ENCODE peak calls at places on chromosomes 1 and 21, in six cellular contexts. T, D, J, C, V and K are unnamed samples.

GRCh38 chr1:170063109-170063826 is 11.2 kb downstream of the KIFAP3 start:
- DNase-seq in T (peak; percentile 76), D (no peak), J (peak; percentile 16), C (no peak), V (peak; percentile 34), K (no peak)

GRCh38 chr1:48026275-48026674 is 29.1 kb upstream of the TRABD2B start:
- DNase-seq in T (peak; percentile 43), D (no peak), J (no peak), C (no peak), V (peak; percentile 16), K (no peak)

GRCh38 chr1:226128487-226129075 is 58.0 kb downstream of the ACBD3 start:
- DNase-seq in T (peak; percentile 64), D (no peak), J (peak; percentile 66), C (no peak), V (peak; percentile 69), K (peak; percentile 53)

GRCh38 chr1:28855969-28856368 is 44.0 kb downstream of the OPRD1 start:
- DNase-seq in T (no peak), D (no peak), J (no peak), C (no peak), V (no peak), K (no peak)

GRCh38 chr21:32578107-32578691 is 7.1 kb downstream of the TCP10L start:
- DNase-seq in T (peak; percentile 26), D (no peak), J (no peak), C (no peak), V (peak; percentile 7), K (no peak)

GRCh38 chr1:203512830-203513578 is 19.1 kb downstream of the OPTC start:
- DNase-seq in T (peak; percentile 98), D (no peak), J (peak; percentile 61), C (peak; percentile 86), V (peak; percentile 97), K (peak; percentile 58)

GRCh38 chr1:155202198-155202597 is 5.5 kb downstream of the THBS3 start:
- DNase-seq in T (no peak), D (no peak), J (no peak), C (no peak), V (no peak), K (no peak)

GRCh38 chr1:150847499-150848060 is 28.8 kb downstream of the ARNT start:
- DNase-seq in T (no peak), D (no peak), J (no peak), C (no peak), V (no peak), K (no peak)

GRCh38 chr1:225476538-225476988 is 48.7 kb upstream of the LBR start:
- DNase-seq in T (no peak), D (no peak), J (no peak), C (no peak), V (peak; percentile 24), K (peak; percentile 57)

GRCh38 chr1:171654705-171655214 is 2.3 kb upstream of the MYOC start:
- DNase-seq in T (no peak), D (no peak), J (no peak), C (peak; percentile 40), V (no peak), K (no peak)

GRCh38 chr1:155184835-155185782 is 11.5 kb downstream of the TRIM46 start:
- DNase-seq in T (no peak), D (no peak), J (no peak), C (no peak), V (no peak), K (no peak)

GRCh38 chr1:5466487-5466886 is 525.7 kb downstream of the NPHP4 start:
- DNase-seq in T (no peak), D (no peak), J (no peak), C (no peak), V (no peak), K (no peak)

GRCh38 chr1:33903210-33903589 is 39.3 kb downstream of the HMGB4 start:
- DNase-seq in T (no peak), D (no peak), J (no peak), C (no peak), V (peak; percentile 69), K (no peak)

GRCh38 chr1:91795601-91796389 is 90.2 kb downstream of the TGFBR3 start:
- DNase-seq in T (peak; percentile 77), D (no peak), J (no peak), C (no peak), V (peak; percentile 85), K (no peak)

GRCh38 chr1:5617179-5618015 is 374.8 kb downstream of the NPHP4 start:
- DNase-seq in T (no peak), D (no peak), J (no peak), C (no peak), V (no peak), K (no peak)

GRCh38 chr1:37465596-37466517 is 8.5 kb upstream of the ZC3H12A start:
- DNase-seq in T (no peak), D (no peak), J (no peak), C (no peak), V (peak; percentile 72), K (no peak)

GRCh38 chr1:152870831-152871730 is 7.0 kb upstream of the SMCP start:
- DNase-seq in T (peak; percentile 82), D (no peak), J (peak; percentile 26), C (no peak), V (peak; percentile 7), K (no peak)

GRCh38 chr1:86156571-86157455 is at the start of gene COL24A1:
- DNase-seq in T (peak; percentile 19), D (no peak), J (no peak), C (peak; percentile 22), V (peak; percentile 82), K (no peak)

GRCh38 chr1:190416239-190416638 is 61.4 kb downstream of the BRINP3 start:
- DNase-seq in T (peak; percentile 19), D (no peak), J (no peak), C (no peak), V (no peak), K (no peak)

GRCh38 chr21:36245649-36246048 is 74.3 kb upstream of the MORC3 start:
- DNase-seq in T (no peak), D (no peak), J (no peak), C (no peak), V (no peak), K (no peak)

GRCh38 chr1:211359876-211360275 is 33.2 kb downstream of the TRAF5 start:
- DNase-seq in T (peak; percentile 9), D (no peak), J (no peak), C (no peak), V (peak; percentile 50), K (no peak)

GRCh38 chr1:92029241-92029922 is 403 bp upstream of the EPHX4 start:
- DNase-seq in T (no peak), D (no peak), J (no peak), C (no peak), V (no peak), K (no peak)

GRCh38 chr1:151327903-151328674 is 873 bp upstream of the PI4KB start:
- DNase-seq in T (no peak), D (no peak), J (peak; percentile 50), C (no peak), V (no peak), K (no peak)

GRCh38 chr21:36910581-36911307 is 55.7 kb downstream of the HLCS start:
- DNase-seq in T (peak; percentile 15), D (no peak), J (no peak), C (no peak), V (peak; percentile 70), K (no peak)

GRCh38 chr1:193589597-193590040 is 403.2 kb upstream of the B3GALT2 start:
- DNase-seq in T (peak; percentile 43), D (no peak), J (no peak), C (no peak), V (peak; percentile 39), K (no peak)

DNA sequence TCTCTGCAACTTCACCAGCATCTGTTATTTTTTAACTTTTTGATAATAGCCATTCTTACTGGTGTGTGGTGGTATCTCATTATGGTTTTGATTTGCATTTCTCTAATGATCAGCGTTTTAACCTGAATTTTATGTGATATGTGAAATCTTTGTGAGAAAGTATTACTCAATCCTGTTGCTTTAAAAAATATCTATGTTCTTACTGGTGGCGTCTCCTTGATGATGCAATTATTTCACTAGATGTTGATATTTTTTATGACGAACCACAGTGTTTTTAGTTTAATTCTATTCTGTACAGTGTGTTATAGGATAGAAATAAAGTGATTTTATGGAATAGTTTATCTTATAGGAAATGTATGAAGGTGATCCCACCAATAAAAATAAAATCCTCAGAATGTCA is 54.7 kb upstream of the GPR88 start:
- DNase-seq in T (no peak), D (no peak), J (no peak), C (no peak), V (no peak), K (no peak)
- H3K4me1 ChIP-seq in T (no peaks in the 10 kb centered on the region), D (no peaks in the 10 kb centered on the region), J (peaks cover 7% of the 10 kb centered on the region), C (no peaks in the 10 kb centered on the region), V (no peaks in the 10 kb centered on the region), K (no peaks in the 10 kb centered on the region)

GRCh38 chr1:54326577-54327385 is 79.4 kb downstream of the SSBP3 start:
- DNase-seq in T (no peak), D (no peak), J (no peak), C (no peak), V (no peak), K (no peak)

GRCh38 chr1:54328117-54328636 is 78.0 kb downstream of the SSBP3 start:
- DNase-seq in T (no peak), D (no peak), J (no peak), C (peak; percentile 64), V (no peak), K (no peak)

GRCh38 chr1:54329337-54329954 is 76.7 kb downstream of the SSBP3 start:
- DNase-seq in T (no peak), D (no peak), J (no peak), C (no peak), V (no peak), K (no peak)

GRCh38 chr1:54325705-54326461 is 80.3 kb downstream of the SSBP3 start:
- DNase-seq in T (no peak), D (no peak), J (no peak), C (no peak), V (no peak), K (no peak)

GRCh38 chr1:54327386-54328116 is 78.6 kb downstream of the SSBP3 start:
- DNase-seq in T (no peak), D (no peak), J (no peak), C (no peak), V (no peak), K (no peak)
- H3K4me1 ChIP-seq in T (no peaks in the 10 kb centered on the region), D (peaks cover 5% of the 10 kb centered on the region), J (peaks cover 20% of the 10 kb centered on the region), C (peaks cover 20% of the 10 kb centered on the region), V (peaks cover 36% of the 10 kb centered on the region), K (no peaks in the 10 kb centered on the region)

GRCh38 chr21:38388219-38388618 is 110.1 kb downstream of the ERG start:
- DNase-seq in T (no peak), D (no peak), J (no peak), C (no peak), V (peak; percentile 36), K (no peak)

GRCh38 chr21:38392722-38393121 is 105.6 kb downstream of the ERG start:
- DNase-seq in T (peak; percentile 5), D (no peak), J (no peak), C (no peak), V (no peak), K (no peak)

GRCh38 chr21:38389891-38390290 is 108.4 kb downstream of the ERG start:
- DNase-seq in T (no peak), D (no peak), J (no peak), C (no peak), V (no peak), K (no peak)

GRCh38 chr21:38386967-38387366 is 111.3 kb downstream of the ERG start:
- DNase-seq in T (no peak), D (no peak), J (no peak), C (no peak), V (peak; percentile 53), K (no peak)

GRCh38 chr21:38388684-38389676 is 109.3 kb downstream of the ERG start:
- DNase-seq in T (no peak), D (no peak), J (no peak), C (no peak), V (peak; percentile 1), K (no peak)
- H3K4me1 ChIP-seq in T (no peaks in the 10 kb centered on the region), D (no peaks in the 10 kb centered on the region), J (peaks cover 5% of the 10 kb centered on the region), C (no peaks in the 10 kb centered on the region), V (no peaks in the 10 kb centered on the region), K (peaks cover 20% of the 10 kb centered on the region)

GRCh38 chr21:15279484-15279883 is 214.7 kb upstream of the NRIP1 start:
- DNase-seq in T (peak; percentile 45), D (no peak), J (no peak), C (no peak), V (peak; percentile 17), K (no peak)
- H3K4me1 ChIP-seq in T (peaks cover 38% of the 10 kb centered on the region), D (no peaks in the 10 kb centered on the region), J (no peaks in the 10 kb centered on the region), C (no peaks in the 10 kb centered on the region), V (no peaks in the 10 kb centered on the region), K (no peaks in the 10 kb centered on the region)